ENCODE peak calls at places on chromosome 10, in four cellular contexts. Y, S, O and F are unnamed samples. For H3K36me3, the result is how much of the 10 kb centered on the place peaks cover.

GRCh38 chr10:21172774-21173432 is 275.8 kb upstream of the NEBL start:
- DNase-seq in Y (peak), S (no peak), O (peak), F (peak)

GRCh38 chr10:75294518-75294865 is 58.7 kb upstream of the COMTD1 start:
- DNase-seq in Y (no peak), S (no peak), O (peak), F (peak)

GRCh38 chr10:123746016-123746415 is 79.9 kb downstream of the GPR26 start:
- DNase-seq in Y (no peak), S (no peak), O (no peak), F (no peak)

GRCh38 chr10:79387974-79388850 is 40.9 kb downstream of the PPIF start:
- DNase-seq in Y (peak), S (no peak), O (peak), F (no peak)

GRCh38 chr10:71816421-71816851 is 34.6 kb downstream of the PSAP start:
- DNase-seq in Y (no peak), S (no peak), O (no peak), F (no peak)

GRCh38 chr10:66366163-66366562 is 559.7 kb upstream of the LRRTM3 start:
- DNase-seq in Y (no peak), S (no peak), O (no peak), F (no peak)

GRCh38 chr10:14571866-14572507 is 202.7 kb downstream of the FAM107B start:
- DNase-seq in Y (no peak), S (peak), O (no peak), F (peak)

GRCh38 chr10:86585037-86585725 is 63.6 kb upstream of the WAPL start:
- DNase-seq in Y (peak), S (peak), O (peak), F (peak)

GRCh38 chr10:125093199-125093841 is 67.0 kb downstream of the CTBP2 start:
- DNase-seq in Y (no peak), S (no peak), O (no peak), F (peak)

GRCh38 chr10:24536653-24537052 is 187.0 kb downstream of the ARHGAP21 start:
- DNase-seq in Y (no peak), S (no peak), O (no peak), F (no peak)

GRCh38 chr10:33381391-33381790 is 46.9 kb upstream of the NRP1 start:
- DNase-seq in Y (no peak), S (no peak), O (no peak), F (no peak)

GRCh38 chr10:116211682-116212081 is 61.3 kb downstream of the GFRA1 start:
- DNase-seq in Y (no peak), S (no peak), O (no peak), F (no peak)

GRCh38 chr10:67815571-67816059 is 22.4 kb downstream of the DNAJC12 start:
- DNase-seq in Y (no peak), S (no peak), O (no peak), F (no peak)

GRCh38 chr10:87862644-87863101 is 660 bp downstream of the KLLN start:
- DNase-seq in Y (no peak), S (no peak), O (no peak), F (no peak)

DNA sequence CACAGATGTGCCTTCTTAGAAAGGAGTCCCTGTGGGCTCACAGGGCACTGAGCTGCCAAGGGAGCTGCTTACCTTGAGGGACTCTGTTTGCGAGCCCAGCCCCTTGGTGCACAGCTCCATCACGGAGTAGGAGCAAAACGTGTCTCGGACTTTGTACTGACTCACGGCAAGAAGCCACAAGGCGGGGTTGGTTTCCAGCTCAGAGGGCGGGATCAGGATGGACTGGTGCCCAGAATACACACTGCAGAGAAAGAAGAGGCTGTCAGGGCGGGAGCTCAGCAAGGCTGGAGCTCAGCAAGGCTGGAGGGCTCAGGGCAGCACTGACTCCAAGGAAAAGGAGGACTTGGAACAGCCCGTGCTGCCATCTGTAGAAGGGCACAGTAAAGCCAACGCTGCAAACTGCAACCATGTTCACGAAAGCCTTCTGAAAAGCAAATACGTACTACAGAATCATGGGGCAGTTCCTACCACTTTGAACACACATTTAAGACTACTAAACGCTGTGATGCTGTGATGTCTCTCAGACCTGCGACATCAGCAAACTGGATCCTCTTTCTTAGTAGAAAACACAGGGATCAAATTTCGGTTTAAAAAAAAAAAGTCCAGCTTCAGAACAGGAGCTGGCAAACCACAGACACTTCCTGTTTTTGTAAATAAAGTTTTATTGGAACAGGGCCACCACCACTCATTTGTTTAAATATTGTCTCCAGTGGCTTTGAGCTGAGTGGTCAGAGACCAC is 194.3 kb downstream of the ZMYND11 start:
- DNase-seq in Y (peak), S (peak), O (peak), F (peak)
- TF ChIP-seq POLR2A in Y (no peak), S (peak), O (no peak), F (no peak)

GRCh38 chr10:101630420-101630920 is 42.3 kb downstream of the DPCD start:
- DNase-seq in Y (no peak), S (no peak), O (no peak), F (no peak)
- H3K36me3 ChIP-seq in Y (under half), S (under half), O (under half), F (under half)

DNA sequence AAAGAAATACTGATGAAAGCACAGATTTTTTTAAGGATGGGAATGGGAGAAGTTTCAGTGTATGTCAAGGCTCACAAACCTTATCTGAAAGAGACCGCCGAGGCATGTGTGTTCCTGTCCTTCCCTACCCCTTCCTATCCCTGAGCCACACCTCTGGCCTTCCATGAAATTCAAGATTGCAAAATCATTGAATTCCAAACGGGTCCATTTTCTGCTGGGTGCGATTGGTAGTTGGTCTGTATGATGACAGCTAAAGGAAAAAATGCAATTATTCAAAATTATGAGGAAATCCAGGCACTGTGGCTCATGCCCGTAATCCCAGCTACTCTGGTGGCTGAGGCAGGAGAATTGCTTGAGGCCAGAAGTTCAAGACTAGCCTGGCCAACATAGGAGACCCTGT is 170.1 kb downstream of the ARHGAP12 start:
- DNase-seq in Y (no peak), S (no peak), O (no peak), F (no peak)
- TF ChIP-seq POLR2A in Y (no peak), S (no peak), O (no peak), F (no peak)

GRCh38 chr10:97450828-97451227 is 4.9 kb downstream of the ZDHHC16 start:
- DNase-seq in Y (no peak), S (no peak), O (no peak), F (no peak)

GRCh38 chr10:97451605-97452004 is 5.6 kb downstream of the ZDHHC16 start:
- DNase-seq in Y (no peak), S (no peak), O (no peak), F (no peak)

GRCh38 chr10:97456034-97456685 is 10.2 kb downstream of the ZDHHC16 start:
- DNase-seq in Y (no peak), S (no peak), O (no peak), F (no peak)

GRCh38 chr10:97454330-97455036 is 8.5 kb downstream of the ZDHHC16 start:
- DNase-seq in Y (no peak), S (no peak), O (no peak), F (peak)

DNA sequence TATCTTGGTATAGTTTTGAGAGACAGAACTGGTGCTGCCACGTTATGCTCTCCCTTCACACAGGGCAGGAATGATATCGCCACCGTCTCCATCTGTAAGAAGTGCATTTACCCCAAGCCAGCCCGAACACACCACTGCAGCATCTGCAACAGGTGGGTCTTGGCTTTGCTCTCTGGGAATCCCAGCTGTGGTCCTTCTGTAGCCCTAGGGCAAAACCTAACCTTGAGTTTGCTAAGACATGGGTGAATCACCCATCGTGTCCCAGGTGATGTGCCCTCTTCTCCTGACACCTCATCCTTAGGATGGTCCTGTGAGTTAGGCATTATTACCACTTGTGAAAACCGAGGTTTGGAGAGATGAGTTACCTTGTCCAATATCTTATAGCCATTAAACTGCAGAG is 6.4 kb downstream of the ZDHHC16 start:
- DNase-seq in Y (no peak), S (no peak), O (no peak), F (no peak)
- H3K36me3 ChIP-seq in Y (under half), S (under half), O (under half), F (under half)

GRCh38 chr10:91409069-91409868 is 875 bp upstream of the HECTD2 start:
- DNase-seq in Y (peak), S (peak), O (no peak), F (peak)
- TF ChIP-seq POLR2A in Y (peak), S (peak), O (no peak), F (peak)

GRCh38 chr10:819326-819725 is 112.2 kb downstream of the LARP4B start:
- DNase-seq in Y (no peak), S (no peak), O (no peak), F (no peak)
- H3K36me3 ChIP-seq in Y (half or more), S (under half), O (under half), F (under half)

GRCh38 chr10:22435650-22436049 is 90.4 kb downstream of the SPAG6 start:
- DNase-seq in Y (peak), S (no peak), O (no peak), F (no peak)

GRCh38 chr10:22436526-22436892 is 91.2 kb downstream of the SPAG6 start:
- DNase-seq in Y (peak), S (peak), O (no peak), F (no peak)

GRCh38 chr10:22438714-22439113 is 93.4 kb downstream of the SPAG6 start:
- DNase-seq in Y (no peak), S (no peak), O (no peak), F (no peak)

GRCh38 chr10:22436893-22437619 is 91.8 kb downstream of the SPAG6 start:
- DNase-seq in Y (peak), S (peak), O (peak), F (peak)

GRCh38 chr10:22437620-22438588 is 92.6 kb downstream of the SPAG6 start:
- DNase-seq in Y (no peak), S (no peak), O (no peak), F (no peak)
- TF ChIP-seq POLR2A in Y (no peak), S (no peak), O (no peak), F (no peak)